ENCODE peak calls at places on chromosomes 5 and 9, in nine cellular contexts. One of them, this sample, is unnamed.

GRCh38 chr9:34985311-34985899 is 4.1 kb upstream of the DNAJB5 start:
- DNase-seq in T-helper 2 cell: peak
- DNase-seq in fibroblast of pulmonary artery: peak
- DNase-seq in brain microvascular endothelial cell: no peak
- DNase-seq in RWPE1: no peak
- DNase-seq in NCI-H446 treated with DMSO at 0.1 percent for 48 hours: no peak
- DNase-seq in BE2C: peak
- DNase-seq in midbrain: peak
- DNase-seq in activated T-cell treated with anti-CD3 and anti-CD28 coated beads, Interleukin-2, amount 50 U/mL, for 1 hour: peak
- DNase-seq in this sample: peak

GRCh38 chr9:23779220-23779619 is 46.8 kb downstream of the ELAVL2 start:
- DNase-seq in midbrain: no peak
- DNase-seq in NCI-H446 treated with DMSO at 0.1 percent for 48 hours: no peak
- DNase-seq in activated T-cell treated with anti-CD3 and anti-CD28 coated beads, Interleukin-2, amount 50 U/mL, for 1 hour: no peak
- DNase-seq in T-helper 2 cell: no peak
- DNase-seq in fibroblast of pulmonary artery: no peak
- DNase-seq in BE2C: no peak
- DNase-seq in brain microvascular endothelial cell: no peak
- DNase-seq in RWPE1: no peak
- DNase-seq in this sample: no peak

GRCh38 chr5:119752921-119753886 is 123.8 kb downstream of the FAM170A start:
- DNase-seq in fibroblast of pulmonary artery: no peak
- DNase-seq in RWPE1: peak
- DNase-seq in BE2C: no peak
- DNase-seq in brain microvascular endothelial cell: no peak
- DNase-seq in midbrain: no peak
- DNase-seq in NCI-H446 treated with DMSO at 0.1 percent for 48 hours: no peak
- DNase-seq in activated T-cell treated with anti-CD3 and anti-CD28 coated beads, Interleukin-2, amount 50 U/mL, for 1 hour: no peak
- DNase-seq in T-helper 2 cell: no peak
- DNase-seq in this sample: peak

GRCh38 chr5:52864884-52865283 is 77.2 kb downstream of the ITGA1 start:
- DNase-seq in brain microvascular endothelial cell: peak
- DNase-seq in fibroblast of pulmonary artery: peak
- DNase-seq in activated T-cell treated with anti-CD3 and anti-CD28 coated beads, Interleukin-2, amount 50 U/mL, for 1 hour: no peak
- DNase-seq in BE2C: no peak
- DNase-seq in NCI-H446 treated with DMSO at 0.1 percent for 48 hours: no peak
- DNase-seq in RWPE1: no peak
- DNase-seq in T-helper 2 cell: no peak
- DNase-seq in midbrain: no peak
- DNase-seq in this sample: no peak

GRCh38 chr5:78008356-78008967 is 232.3 kb upstream of the TBCA start:
- DNase-seq in brain microvascular endothelial cell: peak
- DNase-seq in BE2C: peak
- DNase-seq in fibroblast of pulmonary artery: peak
- DNase-seq in activated T-cell treated with anti-CD3 and anti-CD28 coated beads, Interleukin-2, amount 50 U/mL, for 1 hour: no peak
- DNase-seq in NCI-H446 treated with DMSO at 0.1 percent for 48 hours: no peak
- DNase-seq in RWPE1: peak
- DNase-seq in midbrain: peak
- DNase-seq in T-helper 2 cell: no peak
- DNase-seq in this sample: peak

GRCh38 chr5:56854920-56855319 is 39.6 kb downstream of the MAP3K1 start:
- DNase-seq in BE2C: no peak
- DNase-seq in RWPE1: no peak
- DNase-seq in brain microvascular endothelial cell: no peak
- DNase-seq in activated T-cell treated with anti-CD3 and anti-CD28 coated beads, Interleukin-2, amount 50 U/mL, for 1 hour: no peak
- DNase-seq in NCI-H446 treated with DMSO at 0.1 percent for 48 hours: no peak
- DNase-seq in T-helper 2 cell: no peak
- DNase-seq in midbrain: no peak
- DNase-seq in fibroblast of pulmonary artery: no peak
- DNase-seq in this sample: no peak

GRCh38 chr5:123670981-123671557 is 159.1 kb downstream of the CSNK1G3 start:
- DNase-seq in activated T-cell treated with anti-CD3 and anti-CD28 coated beads, Interleukin-2, amount 50 U/mL, for 1 hour: no peak
- DNase-seq in RWPE1: peak
- DNase-seq in brain microvascular endothelial cell: peak
- DNase-seq in fibroblast of pulmonary artery: peak
- DNase-seq in BE2C: peak
- DNase-seq in NCI-H446 treated with DMSO at 0.1 percent for 48 hours: no peak
- DNase-seq in midbrain: peak
- DNase-seq in T-helper 2 cell: peak
- DNase-seq in this sample: peak

GRCh38 chr5:142872217-142872616 is 102.0 kb downstream of the ARHGAP26 start:
- DNase-seq in RWPE1: no peak
- DNase-seq in NCI-H446 treated with DMSO at 0.1 percent for 48 hours: no peak
- DNase-seq in brain microvascular endothelial cell: no peak
- DNase-seq in activated T-cell treated with anti-CD3 and anti-CD28 coated beads, Interleukin-2, amount 50 U/mL, for 1 hour: no peak
- DNase-seq in T-helper 2 cell: no peak
- DNase-seq in midbrain: no peak
- DNase-seq in fibroblast of pulmonary artery: no peak
- DNase-seq in BE2C: peak
- DNase-seq in this sample: no peak

GRCh38 chr5:32388429-32389111 is 56.0 kb downstream of the ZFR start:
- DNase-seq in activated T-cell treated with anti-CD3 and anti-CD28 coated beads, Interleukin-2, amount 50 U/mL, for 1 hour: no peak
- DNase-seq in BE2C: no peak
- DNase-seq in brain microvascular endothelial cell: peak
- DNase-seq in fibroblast of pulmonary artery: peak
- DNase-seq in RWPE1: no peak
- DNase-seq in T-helper 2 cell: no peak
- DNase-seq in midbrain: peak
- DNase-seq in NCI-H446 treated with DMSO at 0.1 percent for 48 hours: no peak
- DNase-seq in this sample: no peak

GRCh38 chr5:148125641-148126040 is 42.7 kb upstream of the SPINK14 start:
- DNase-seq in NCI-H446 treated with DMSO at 0.1 percent for 48 hours: no peak
- DNase-seq in activated T-cell treated with anti-CD3 and anti-CD28 coated beads, Interleukin-2, amount 50 U/mL, for 1 hour: no peak
- DNase-seq in midbrain: no peak
- DNase-seq in brain microvascular endothelial cell: no peak
- DNase-seq in fibroblast of pulmonary artery: peak
- DNase-seq in T-helper 2 cell: no peak
- DNase-seq in BE2C: no peak
- DNase-seq in RWPE1: peak
- DNase-seq in this sample: no peak

GRCh38 chr5:154708207-154708606 is 47.0 kb upstream of the LARP1 start:
- DNase-seq in fibroblast of pulmonary artery: no peak
- DNase-seq in T-helper 2 cell: no peak
- DNase-seq in NCI-H446 treated with DMSO at 0.1 percent for 48 hours: no peak
- DNase-seq in RWPE1: no peak
- DNase-seq in activated T-cell treated with anti-CD3 and anti-CD28 coated beads, Interleukin-2, amount 50 U/mL, for 1 hour: no peak
- DNase-seq in BE2C: no peak
- DNase-seq in midbrain: no peak
- DNase-seq in brain microvascular endothelial cell: no peak
- DNase-seq in this sample: no peak

GRCh38 chr9:110130211-110130610 is 77.7 kb downstream of the C9orf152 start:
- DNase-seq in activated T-cell treated with anti-CD3 and anti-CD28 coated beads, Interleukin-2, amount 50 U/mL, for 1 hour: no peak
- DNase-seq in BE2C: no peak
- DNase-seq in brain microvascular endothelial cell: no peak
- DNase-seq in NCI-H446 treated with DMSO at 0.1 percent for 48 hours: no peak
- DNase-seq in midbrain: no peak
- DNase-seq in RWPE1: no peak
- DNase-seq in T-helper 2 cell: no peak
- DNase-seq in fibroblast of pulmonary artery: no peak
- DNase-seq in this sample: no peak

GRCh38 chr9:76269789-76270188 is 124.4 kb downstream of the RFK start:
- DNase-seq in RWPE1: peak
- DNase-seq in brain microvascular endothelial cell: peak
- DNase-seq in NCI-H446 treated with DMSO at 0.1 percent for 48 hours: no peak
- DNase-seq in BE2C: no peak
- DNase-seq in fibroblast of pulmonary artery: peak
- DNase-seq in T-helper 2 cell: no peak
- DNase-seq in midbrain: no peak
- DNase-seq in activated T-cell treated with anti-CD3 and anti-CD28 coated beads, Interleukin-2, amount 50 U/mL, for 1 hour: no peak
- DNase-seq in this sample: no peak

GRCh38 chr5:176817864-176818377 is 7.6 kb downstream of the UNC5A start:
- DNase-seq in midbrain: no peak
- DNase-seq in T-helper 2 cell: no peak
- DNase-seq in RWPE1: peak
- DNase-seq in BE2C: peak
- DNase-seq in NCI-H446 treated with DMSO at 0.1 percent for 48 hours: peak
- DNase-seq in fibroblast of pulmonary artery: peak
- DNase-seq in activated T-cell treated with anti-CD3 and anti-CD28 coated beads, Interleukin-2, amount 50 U/mL, for 1 hour: no peak
- DNase-seq in brain microvascular endothelial cell: no peak
- DNase-seq in this sample: peak

GRCh38 chr9:137365552-137366444 is 57.2 kb downstream of the EXD3 start:
- DNase-seq in fibroblast of pulmonary artery: no peak
- DNase-seq in midbrain: no peak
- DNase-seq in RWPE1: no peak
- DNase-seq in activated T-cell treated with anti-CD3 and anti-CD28 coated beads, Interleukin-2, amount 50 U/mL, for 1 hour: no peak
- DNase-seq in BE2C: no peak
- DNase-seq in NCI-H446 treated with DMSO at 0.1 percent for 48 hours: no peak
- DNase-seq in T-helper 2 cell: no peak
- DNase-seq in brain microvascular endothelial cell: no peak
- DNase-seq in this sample: no peak

GRCh38 chr5:111859031-111859430 is 102.0 kb upstream of the NREP start:
- DNase-seq in T-helper 2 cell: no peak
- DNase-seq in midbrain: no peak
- DNase-seq in fibroblast of pulmonary artery: peak
- DNase-seq in NCI-H446 treated with DMSO at 0.1 percent for 48 hours: no peak
- DNase-seq in BE2C: no peak
- DNase-seq in RWPE1: no peak
- DNase-seq in activated T-cell treated with anti-CD3 and anti-CD28 coated beads, Interleukin-2, amount 50 U/mL, for 1 hour: no peak
- DNase-seq in brain microvascular endothelial cell: peak
- DNase-seq in this sample: no peak

GRCh38 chr5:127290019-127290945 is at the start of gene MEGF10:
- DNase-seq in BE2C: no peak
- DNase-seq in NCI-H446 treated with DMSO at 0.1 percent for 48 hours: no peak
- DNase-seq in T-helper 2 cell: no peak
- DNase-seq in activated T-cell treated with anti-CD3 and anti-CD28 coated beads, Interleukin-2, amount 50 U/mL, for 1 hour: no peak
- DNase-seq in fibroblast of pulmonary artery: peak
- DNase-seq in brain microvascular endothelial cell: peak
- DNase-seq in midbrain: peak
- DNase-seq in RWPE1: peak
- DNase-seq in this sample: peak

GRCh38 chr9:89996106-89996505 is 391.3 kb downstream of the GADD45G start:
- DNase-seq in RWPE1: no peak
- DNase-seq in NCI-H446 treated with DMSO at 0.1 percent for 48 hours: no peak
- DNase-seq in brain microvascular endothelial cell: no peak
- DNase-seq in T-helper 2 cell: no peak
- DNase-seq in midbrain: no peak
- DNase-seq in activated T-cell treated with anti-CD3 and anti-CD28 coated beads, Interleukin-2, amount 50 U/mL, for 1 hour: no peak
- DNase-seq in BE2C: no peak
- DNase-seq in fibroblast of pulmonary artery: no peak
- DNase-seq in this sample: peak

GRCh38 chr9:121269030-121269887 is 1.3 kb downstream of the GSN start:
- DNase-seq in fibroblast of pulmonary artery: no peak
- DNase-seq in activated T-cell treated with anti-CD3 and anti-CD28 coated beads, Interleukin-2, amount 50 U/mL, for 1 hour: no peak
- DNase-seq in NCI-H446 treated with DMSO at 0.1 percent for 48 hours: no peak
- DNase-seq in brain microvascular endothelial cell: no peak
- DNase-seq in midbrain: peak
- DNase-seq in T-helper 2 cell: no peak
- DNase-seq in RWPE1: no peak
- DNase-seq in BE2C: no peak
- DNase-seq in this sample: peak

GRCh38 chr5:141488591-141489478 is at the start of gene PCDHGC5:
- DNase-seq in NCI-H446 treated with DMSO at 0.1 percent for 48 hours: no peak
- DNase-seq in fibroblast of pulmonary artery: peak
- DNase-seq in BE2C: no peak
- DNase-seq in T-helper 2 cell: no peak
- DNase-seq in brain microvascular endothelial cell: peak
- DNase-seq in RWPE1: peak
- DNase-seq in midbrain: peak
- DNase-seq in activated T-cell treated with anti-CD3 and anti-CD28 coated beads, Interleukin-2, amount 50 U/mL, for 1 hour: no peak
- DNase-seq in this sample: peak

GRCh38 chr9:109409998-109410397 is 88.1 kb downstream of the PTPN3 start:
- DNase-seq in brain microvascular endothelial cell: no peak
- DNase-seq in T-helper 2 cell: no peak
- DNase-seq in NCI-H446 treated with DMSO at 0.1 percent for 48 hours: no peak
- DNase-seq in RWPE1: no peak
- DNase-seq in activated T-cell treated with anti-CD3 and anti-CD28 coated beads, Interleukin-2, amount 50 U/mL, for 1 hour: no peak
- DNase-seq in fibroblast of pulmonary artery: no peak
- DNase-seq in BE2C: peak
- DNase-seq in midbrain: no peak
- DNase-seq in this sample: peak

GRCh38 chr9:92191801-92192200 is 76.6 kb upstream of the SPTLC1 start:
- DNase-seq in brain microvascular endothelial cell: no peak
- DNase-seq in midbrain: no peak
- DNase-seq in RWPE1: peak
- DNase-seq in NCI-H446 treated with DMSO at 0.1 percent for 48 hours: no peak
- DNase-seq in activated T-cell treated with anti-CD3 and anti-CD28 coated beads, Interleukin-2, amount 50 U/mL, for 1 hour: no peak
- DNase-seq in BE2C: peak
- DNase-seq in fibroblast of pulmonary artery: peak
- DNase-seq in T-helper 2 cell: no peak
- DNase-seq in this sample: peak

GRCh38 chr9:99859395-99859980 is 37.8 kb downstream of the NR4A3 start:
- DNase-seq in T-helper 2 cell: no peak
- DNase-seq in BE2C: no peak
- DNase-seq in NCI-H446 treated with DMSO at 0.1 percent for 48 hours: peak
- DNase-seq in brain microvascular endothelial cell: no peak
- DNase-seq in midbrain: no peak
- DNase-seq in activated T-cell treated with anti-CD3 and anti-CD28 coated beads, Interleukin-2, amount 50 U/mL, for 1 hour: no peak
- DNase-seq in RWPE1: no peak
- DNase-seq in fibroblast of pulmonary artery: peak
- DNase-seq in this sample: no peak

GRCh38 chr5:19240150-19240549 is 747.9 kb downstream of the CDH18 start:
- DNase-seq in BE2C: no peak
- DNase-seq in NCI-H446 treated with DMSO at 0.1 percent for 48 hours: no peak
- DNase-seq in RWPE1: peak
- DNase-seq in brain microvascular endothelial cell: no peak
- DNase-seq in fibroblast of pulmonary artery: peak
- DNase-seq in T-helper 2 cell: no peak
- DNase-seq in activated T-cell treated with anti-CD3 and anti-CD28 coated beads, Interleukin-2, amount 50 U/mL, for 1 hour: no peak
- DNase-seq in midbrain: no peak
- DNase-seq in this sample: no peak

GRCh38 chr5:6845856-6846255 is 132.6 kb downstream of the TENT4A start:
- DNase-seq in fibroblast of pulmonary artery: no peak
- DNase-seq in midbrain: no peak
- DNase-seq in T-helper 2 cell: no peak
- DNase-seq in RWPE1: no peak
- DNase-seq in activated T-cell treated with anti-CD3 and anti-CD28 coated beads, Interleukin-2, amount 50 U/mL, for 1 hour: no peak
- DNase-seq in BE2C: no peak
- DNase-seq in brain microvascular endothelial cell: no peak
- DNase-seq in NCI-H446 treated with DMSO at 0.1 percent for 48 hours: no peak
- DNase-seq in this sample: no peak

GRCh38 chr9:111251453-111251837 is 78.6 kb downstream of the OR2K2 start:
- DNase-seq in T-helper 2 cell: no peak
- DNase-seq in midbrain: no peak
- DNase-seq in activated T-cell treated with anti-CD3 and anti-CD28 coated beads, Interleukin-2, amount 50 U/mL, for 1 hour: no peak
- DNase-seq in fibroblast of pulmonary artery: no peak
- DNase-seq in RWPE1: no peak
- DNase-seq in brain microvascular endothelial cell: no peak
- DNase-seq in BE2C: no peak
- DNase-seq in NCI-H446 treated with DMSO at 0.1 percent for 48 hours: no peak
- DNase-seq in this sample: no peak

GRCh38 chr9:19948021-19948420 is 159.2 kb upstream of the SLC24A2 start:
- DNase-seq in BE2C: no peak
- DNase-seq in activated T-cell treated with anti-CD3 and anti-CD28 coated beads, Interleukin-2, amount 50 U/mL, for 1 hour: no peak
- DNase-seq in NCI-H446 treated with DMSO at 0.1 percent for 48 hours: no peak
- DNase-seq in fibroblast of pulmonary artery: peak
- DNase-seq in T-helper 2 cell: no peak
- DNase-seq in brain microvascular endothelial cell: no peak
- DNase-seq in RWPE1: no peak
- DNase-seq in midbrain: no peak
- DNase-seq in this sample: no peak

GRCh38 chr5:139648205-139649081 is at the start of gene CXXC5:
- DNase-seq in BE2C: peak
- DNase-seq in fibroblast of pulmonary artery: peak
- DNase-seq in brain microvascular endothelial cell: peak
- DNase-seq in RWPE1: peak
- DNase-seq in T-helper 2 cell: peak
- DNase-seq in NCI-H446 treated with DMSO at 0.1 percent for 48 hours: peak
- DNase-seq in activated T-cell treated with anti-CD3 and anti-CD28 coated beads, Interleukin-2, amount 50 U/mL, for 1 hour: peak
- DNase-seq in midbrain: peak
- DNase-seq in this sample: peak

GRCh38 chr5:130536726-130537125 is 628.3 kb downstream of the HINT1 start:
- DNase-seq in RWPE1: no peak
- DNase-seq in activated T-cell treated with anti-CD3 and anti-CD28 coated beads, Interleukin-2, amount 50 U/mL, for 1 hour: no peak
- DNase-seq in T-helper 2 cell: no peak
- DNase-seq in brain microvascular endothelial cell: no peak
- DNase-seq in BE2C: no peak
- DNase-seq in fibroblast of pulmonary artery: no peak
- DNase-seq in NCI-H446 treated with DMSO at 0.1 percent for 48 hours: no peak
- DNase-seq in midbrain: no peak
- DNase-seq in this sample: no peak

GRCh38 chr5:2653991-2654390 is 97.5 kb downstream of the IRX2 start:
- DNase-seq in NCI-H446 treated with DMSO at 0.1 percent for 48 hours: no peak
- DNase-seq in activated T-cell treated with anti-CD3 and anti-CD28 coated beads, Interleukin-2, amount 50 U/mL, for 1 hour: no peak
- DNase-seq in T-helper 2 cell: no peak
- DNase-seq in fibroblast of pulmonary artery: no peak
- DNase-seq in brain microvascular endothelial cell: no peak
- DNase-seq in BE2C: no peak
- DNase-seq in RWPE1: no peak
- DNase-seq in midbrain: no peak
- DNase-seq in this sample: no peak

This sample was measured in ELF-1.